ENCODE peak calls at places on chromosomes 12 and 14, in ten cellular contexts. U is neural crest cell; O is CD8-positive, alpha-beta T cell; D is MCF 10A; B is HFF-Myc; A is Peyer's patch; Q is astrocyte of the cerebellum; F is left ventricle myocardium inferior; P is endothelial cell; G is cardiac muscle cell. M is an unnamed sample.

GRCh38 chr14:69674546-69675245 is 63.3 kb downstream of the SUSD6 start:
- DNase-seq in U (no peak), O (no peak), D (no peak), B (no peak), A (no peak), Q (no peak), F (no peak), P (no peak), G (no peak), M (no peak)

GRCh38 chr12:42360747-42361403 is 34.9 kb downstream of the PPHLN1 start:
- DNase-seq in U (no peak), O (no peak), D (no peak), B (no peak), A (no peak), Q (no peak), F (no peak), P (no peak), G (peak), M (no peak)

GRCh38 chr12:57726151-57726883 is 12.2 kb downstream of the AGAP2 start:
- DNase-seq in U (peak), O (no peak), D (peak), B (peak), A (peak), Q (peak), F (peak), P (peak), G (peak), M (peak)

GRCh38 chr12:43501705-43502104 is 50.3 kb downstream of the ADAMTS20 start:
- DNase-seq in U (no peak), O (no peak), D (peak), B (peak), A (no peak), Q (peak), F (no peak), P (no peak), G (peak), M (no peak)

GRCh38 chr12:104695453-104696148 is 238.9 kb downstream of the CHST11 start:
- DNase-seq in U (no peak), O (peak), D (no peak), B (no peak), A (peak), Q (peak), F (no peak), P (no peak), G (peak), M (peak)

GRCh38 chr12:131089526-131090253 is 136.0 kb downstream of the ADGRD1 start:
- DNase-seq in U (no peak), O (no peak), D (no peak), B (no peak), A (no peak), Q (no peak), F (no peak), P (no peak), G (no peak), M (no peak)

GRCh38 chr14:105026789-105027563 is 6.1 kb upstream of the CDCA4 start:
- DNase-seq in U (no peak), O (no peak), D (peak), B (no peak), A (no peak), Q (no peak), F (no peak), P (no peak), G (no peak), M (no peak)

GRCh38 chr14:92890830-92891598 is 31.9 kb upstream of the CHGA start:
- DNase-seq in U (no peak), O (no peak), D (no peak), B (no peak), A (no peak), Q (no peak), F (no peak), P (no peak), G (no peak), M (no peak)

GRCh38 chr14:71202881-71203280 is 295.6 kb downstream of the PCNX1 start:
- DNase-seq in U (no peak), O (no peak), D (no peak), B (no peak), A (no peak), Q (no peak), F (no peak), P (no peak), G (peak), M (no peak)

GRCh38 chr12:131808744-131809371 is 19.3 kb upstream of the MMP17 start:
- DNase-seq in U (no peak), O (no peak), D (no peak), B (no peak), A (peak), Q (no peak), F (peak), P (no peak), G (peak), M (peak)

GRCh38 chr12:28268830-28269229 is 78.6 kb downstream of the CCDC91 start:
- DNase-seq in U (no peak), O (no peak), D (no peak), B (no peak), A (no peak), Q (no peak), F (no peak), P (no peak), G (no peak), M (no peak)

GRCh38 chr14:68774771-68775613 is 17.9 kb downstream of the ZFP36L1 start:
- DNase-seq in U (no peak), O (no peak), D (peak), B (no peak), A (peak), Q (no peak), F (no peak), P (no peak), G (no peak), M (no peak)

GRCh38 chr12:40058721-40059190 is 47.1 kb downstream of the SLC2A13 start:
- DNase-seq in U (no peak), O (no peak), D (no peak), B (no peak), A (no peak), Q (no peak), F (no peak), P (no peak), G (peak), M (no peak)

GRCh38 chr12:57893460-57894353 is 47.2 kb upstream of the CTDSP2 start:
- DNase-seq in U (peak), O (no peak), D (peak), B (peak), A (peak), Q (peak), F (peak), P (peak), G (peak), M (peak)

GRCh38 chr14:105484069-105484996 is 2.4 kb upstream of the CRIP1 start:
- DNase-seq in U (no peak), O (no peak), D (no peak), B (no peak), A (peak), Q (no peak), F (peak), P (no peak), G (peak), M (no peak)

GRCh38 chr12:120909633-120910318 is 5.6 kb upstream of the SPPL3 start:
- DNase-seq in U (no peak), O (no peak), D (no peak), B (no peak), A (no peak), Q (no peak), F (no peak), P (no peak), G (no peak), M (no peak)

GRCh38 chr14:83860757-83861156 is 1669.2 kb upstream of the FLRT2 start:
- DNase-seq in U (no peak), O (no peak), D (peak), B (no peak), A (no peak), Q (no peak), F (no peak), P (no peak), G (no peak), M (no peak)

GRCh38 chr14:75946785-75947184 is 35.0 kb downstream of the TGFB3 start:
- DNase-seq in U (no peak), O (no peak), D (peak), B (no peak), A (no peak), Q (no peak), F (no peak), P (no peak), G (no peak), M (no peak)
- TF ChIP-seq CTCF in U (no peak), O (no peak), D (no peak), B (no peak), A (no peak), Q (no peak), F (no peak), P (no peak), G (no peak), M (no peak)

DNA sequence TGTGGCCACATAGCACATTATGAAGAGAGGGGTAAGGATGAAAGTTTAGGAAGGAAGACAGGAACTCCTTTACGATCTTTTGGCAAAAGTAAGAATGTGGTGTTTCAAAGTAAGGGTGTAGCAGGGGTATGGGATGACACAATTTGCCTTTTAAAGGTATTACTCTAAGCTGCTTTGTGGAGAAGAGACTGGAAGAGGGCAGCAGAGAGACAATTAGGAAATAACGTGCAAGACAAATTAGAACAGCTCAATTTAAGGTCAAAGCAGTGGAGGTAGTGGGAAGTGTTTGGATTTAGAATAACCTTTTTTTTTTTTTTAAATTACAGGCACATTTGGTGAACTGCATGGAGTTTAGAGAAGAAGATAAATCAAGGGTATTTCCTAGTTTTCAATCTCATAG is 342.6 kb downstream of the NOVA1 start:
- DNase-seq in U (no peak), O (no peak), D (peak), B (no peak), A (no peak), Q (no peak), F (no peak), P (no peak), G (peak), M (no peak)
- TF ChIP-seq CTCF in U (peak), O (no peak), D (no peak), B (no peak), A (no peak), Q (peak), F (peak), P (no peak), G (peak), M (peak)

GRCh38 chr14:61761557-61761956 is 663 bp upstream of the SNAPC1 start:
- DNase-seq in U (no peak), O (no peak), D (no peak), B (no peak), A (no peak), Q (no peak), F (no peak), P (no peak), G (no peak), M (no peak)
- TF ChIP-seq CTCF in U (no peak), O (no peak), D (no peak), B (no peak), A (no peak), Q (peak), F (no peak), P (no peak), G (no peak), M (no peak)

GRCh38 chr14:75009176-75009575 is 6.5 kb downstream of the EIF2B2 start:
- DNase-seq in U (no peak), O (no peak), D (no peak), B (no peak), A (no peak), Q (no peak), F (no peak), P (no peak), G (no peak), M (no peak)
- TF ChIP-seq CTCF in U (no peak), O (no peak), D (no peak), B (no peak), A (no peak), Q (no peak), F (no peak), P (no peak), G (no peak), M (no peak)

GRCh38 chr14:102795060-102795925 is 18.0 kb downstream of the TRAF3 start:
- DNase-seq in U (no peak), O (no peak), D (peak), B (no peak), A (peak), Q (no peak), F (peak), P (peak), G (peak), M (peak)
- TF ChIP-seq CTCF in U (no peak), O (no peak), D (no peak), B (no peak), A (no peak), Q (peak), F (no peak), P (no peak), G (peak), M (no peak)

GRCh38 chr12:71548906-71549305 is 109.3 kb downstream of the LGR5 start:
- DNase-seq in U (no peak), O (no peak), D (no peak), B (no peak), A (no peak), Q (no peak), F (no peak), P (no peak), G (no peak), M (no peak)

GRCh38 chr12:71556471-71556870 is 107.2 kb downstream of the ZFC3H1 start:
- DNase-seq in U (no peak), O (no peak), D (no peak), B (no peak), A (no peak), Q (no peak), F (no peak), P (no peak), G (no peak), M (no peak)

GRCh38 chr12:71546322-71546861 is 106.8 kb downstream of the LGR5 start:
- DNase-seq in U (no peak), O (no peak), D (no peak), B (no peak), A (no peak), Q (no peak), F (no peak), P (no peak), G (no peak), M (no peak)

GRCh38 chr12:71552728-71553501 is 110.7 kb downstream of the ZFC3H1 start:
- DNase-seq in U (no peak), O (no peak), D (no peak), B (no peak), A (no peak), Q (no peak), F (no peak), P (no peak), G (no peak), M (no peak)

DNA sequence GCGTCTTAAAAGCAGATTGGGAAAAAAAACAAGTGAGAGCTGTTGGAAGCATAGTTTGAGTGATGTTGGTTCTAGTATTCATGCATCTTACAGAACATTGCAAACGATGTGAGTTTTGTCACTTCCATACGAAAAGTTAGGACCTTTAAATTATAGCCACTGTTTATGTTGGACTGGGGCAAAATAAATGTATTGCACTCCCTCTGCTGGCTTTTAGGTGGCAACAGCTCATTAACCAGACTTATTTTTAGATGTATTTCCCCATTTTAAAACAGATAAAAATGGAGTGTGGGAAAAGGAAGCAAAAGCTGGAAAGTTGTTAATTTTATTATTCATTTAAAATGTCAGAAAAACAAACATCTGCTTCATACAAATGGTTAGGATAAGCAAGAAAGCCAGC is 111.9 kb downstream of the LGR5 start:
- DNase-seq in U (no peak), O (no peak), D (peak), B (no peak), A (no peak), Q (peak), F (no peak), P (no peak), G (peak), M (no peak)
- TF ChIP-seq CTCF in U (peak), O (no peak), D (peak), B (peak), A (no peak), Q (peak), F (no peak), P (no peak), G (peak), M (peak)

DNA sequence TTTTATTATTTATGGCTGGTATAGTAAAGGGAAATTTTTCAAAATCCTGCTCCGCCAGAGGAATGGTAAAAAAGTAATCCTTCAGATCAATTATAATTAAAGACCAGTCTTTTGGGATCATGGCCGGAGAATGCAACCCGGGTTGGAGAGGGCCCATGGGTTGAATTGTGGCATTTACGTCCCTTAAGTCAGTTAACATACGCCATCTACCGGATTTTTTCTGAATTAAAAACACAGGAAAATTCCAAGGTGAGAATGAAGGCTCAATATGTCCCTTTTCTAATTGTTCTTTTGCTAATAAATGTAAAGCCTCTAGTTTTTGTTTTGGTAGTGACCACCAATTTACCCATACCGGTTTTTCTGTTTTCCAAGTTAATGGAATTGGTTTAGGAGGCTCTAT is 602.8 kb downstream of the ALG10 start:
- DNase-seq in U (no peak), O (no peak), D (peak), B (no peak), A (no peak), Q (no peak), F (no peak), P (no peak), G (no peak), M (no peak)
- TF ChIP-seq CTCF in U (peak), O (no peak), D (peak), B (no peak), A (no peak), Q (no peak), F (peak), P (peak), G (no peak), M (no peak)

M was measured in transverse colon.